ENCODE peak calls at places on chromosomes 13 and 19, in seven cellular contexts. A is lower lobe of right lung, R is MCF 10A, Y is foreskin fibroblast, S is Calu3, H is AG09319, L is cardiac fibroblast. C is an unnamed sample.

GRCh38 chr13:50069255-50069654 is 54.0 kb downstream of the KCNRG start:
- DNase-seq in Y (no peak), A (no peak), S (no peak), R (peak; percentile 42), H (no peak), L (peak; percentile 54), C (no peak)

GRCh38 chr19:39834287-39834841 is 402 bp upstream of the DYRK1B start:
- DNase-seq in R (no peak), A (no peak), L (no peak), Y (no peak), H (no peak), S (no peak), C (no peak)

GRCh38 chr19:15297416-15298224 is 34.7 kb downstream of the BRD4 start:
- DNase-seq in H (peak; percentile 54), L (peak; percentile 37), S (peak; percentile 12), A (no peak), R (peak; percentile 67), Y (no peak), C (peak; percentile 56)

GRCh38 chr13:73428137-73428536 is 369.3 kb downstream of the KLF5 start:
- DNase-seq in Y (no peak), S (peak; percentile 16), H (peak; percentile 4), L (peak; percentile 76), R (peak; percentile 81), A (no peak), C (no peak)

GRCh38 chr19:34313188-34313587 is 51.8 kb upstream of the GPI start:
- DNase-seq in S (no peak), L (peak; percentile 81), A (no peak), Y (peak; percentile 23), R (peak; percentile 40), H (no peak), C (no peak)

GRCh38 chr13:87331178-87331577 is 340.0 kb upstream of the SLITRK5 start:
- DNase-seq in Y (no peak), R (peak; percentile 98), S (no peak), L (peak; percentile 1), A (no peak), H (no peak), C (peak; percentile 61)

GRCh38 chr13:35930665-35931631 is 200.2 kb downstream of the DCLK1 start:
- DNase-seq in A (no peak), R (no peak), H (no peak), Y (no peak), L (no peak), S (no peak), C (no peak)

GRCh38 chr13:45511310-45512147 is 46.8 kb downstream of the COG3 start:
- DNase-seq in A (no peak), H (peak; percentile 37), L (peak; percentile 85), R (peak; percentile 71), Y (peak; percentile 59), S (peak; percentile 19), C (no peak)

GRCh38 chr13:23440821-23441608 is 7.5 kb upstream of the SACS start:
- DNase-seq in L (no peak), H (no peak), S (no peak), Y (no peak), A (no peak), R (no peak), C (peak; percentile 40)

GRCh38 chr13:51025245-51025872 is 85.7 kb downstream of the C13orf42 start:
- DNase-seq in H (no peak), A (no peak), Y (no peak), L (no peak), R (no peak), S (no peak), C (no peak)

GRCh38 chr13:99313473-99313872 is 6.3 kb upstream of the GPR183 start:
- DNase-seq in S (no peak), H (no peak), A (no peak), L (peak; percentile 29), R (no peak), Y (no peak), C (no peak)

GRCh38 chr19:737591-738093 is 13.3 kb upstream of the MISP start:
- DNase-seq in R (peak; percentile 47), Y (no peak), L (peak; percentile 63), A (peak; percentile 67), H (no peak), S (peak; percentile 56), C (no peak)

GRCh38 chr19:55619264-55619663 is 5.1 kb downstream of the ZNF784 start:
- DNase-seq in Y (no peak), S (no peak), A (no peak), H (no peak), L (peak; percentile 19), R (no peak), C (no peak)

GRCh38 chr19:13833330-13834265 is 38.4 kb downstream of the ZSWIM4 start:
- DNase-seq in A (peak; percentile 95), S (peak; percentile 94), L (peak; percentile 94), R (peak; percentile 94), H (no peak), Y (peak; percentile 86), C (peak; percentile 94)

DNA sequence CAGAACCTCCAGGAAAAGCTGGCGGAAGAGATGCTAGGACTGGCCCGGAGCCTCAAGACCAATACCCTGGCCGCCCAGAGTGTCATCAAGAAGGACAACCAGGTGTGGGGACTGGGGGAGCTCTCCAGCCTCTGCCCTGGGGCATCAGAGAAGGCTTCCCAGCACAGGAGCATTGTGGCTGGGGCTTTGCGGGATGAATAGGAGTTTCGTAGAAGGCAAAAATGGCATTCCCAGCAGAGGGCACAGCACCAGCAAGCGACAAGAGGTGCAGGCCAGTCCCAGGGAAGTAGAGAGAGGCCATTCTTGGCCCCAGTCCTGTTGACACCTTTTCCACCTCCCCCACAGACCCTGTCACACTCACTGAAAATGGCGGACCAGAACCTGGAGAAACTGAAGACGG is 4.1 kb downstream of the USE1 start:
- DNase-seq in H (no peak), Y (no peak), S (no peak), R (no peak), L (no peak), A (no peak), C (no peak)
- TF ChIP-seq CTCF in H (no peak), Y (no peak), S (no peak), R (no peak), L (no peak), A (no peak), C (no peak)

DNA sequence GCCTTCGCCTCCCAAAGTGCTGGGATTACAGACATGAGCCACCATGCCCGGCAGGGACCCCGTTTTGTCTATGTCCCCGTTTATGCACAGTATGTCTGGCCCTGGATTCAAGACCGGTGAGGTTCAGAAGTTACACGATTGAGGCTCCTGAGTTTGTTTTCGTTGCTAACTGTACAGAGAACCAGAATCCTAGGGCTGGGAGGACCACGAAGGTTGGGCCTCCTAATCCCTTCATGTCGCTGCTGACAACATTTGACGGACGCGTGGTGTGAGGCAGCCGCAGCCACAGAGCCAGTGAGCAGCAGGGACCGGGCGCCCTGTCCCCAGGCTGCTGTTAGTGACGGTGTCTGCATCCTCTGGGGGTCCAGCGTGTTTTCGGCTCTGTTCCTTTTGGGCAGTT is 91.4 kb downstream of the ATP11A start:
- DNase-seq in H (no peak), S (no peak), Y (no peak), L (no peak), R (no peak), A (no peak), C (no peak)
- TF ChIP-seq CTCF in H (no peak), S (no peak), Y (no peak), L (no peak), R (no peak), A (no peak), C (no peak)

GRCh38 chr19:42293539-42293938 is 8.4 kb upstream of the PRR19 start:
- DNase-seq in H (no peak), L (no peak), A (no peak), R (no peak), Y (no peak), S (no peak), C (peak; percentile 73)
- TF ChIP-seq CTCF in H (no peak), L (peak; percentile 6), A (no peak), R (no peak), Y (no peak), S (no peak), C (no peak)

DNA sequence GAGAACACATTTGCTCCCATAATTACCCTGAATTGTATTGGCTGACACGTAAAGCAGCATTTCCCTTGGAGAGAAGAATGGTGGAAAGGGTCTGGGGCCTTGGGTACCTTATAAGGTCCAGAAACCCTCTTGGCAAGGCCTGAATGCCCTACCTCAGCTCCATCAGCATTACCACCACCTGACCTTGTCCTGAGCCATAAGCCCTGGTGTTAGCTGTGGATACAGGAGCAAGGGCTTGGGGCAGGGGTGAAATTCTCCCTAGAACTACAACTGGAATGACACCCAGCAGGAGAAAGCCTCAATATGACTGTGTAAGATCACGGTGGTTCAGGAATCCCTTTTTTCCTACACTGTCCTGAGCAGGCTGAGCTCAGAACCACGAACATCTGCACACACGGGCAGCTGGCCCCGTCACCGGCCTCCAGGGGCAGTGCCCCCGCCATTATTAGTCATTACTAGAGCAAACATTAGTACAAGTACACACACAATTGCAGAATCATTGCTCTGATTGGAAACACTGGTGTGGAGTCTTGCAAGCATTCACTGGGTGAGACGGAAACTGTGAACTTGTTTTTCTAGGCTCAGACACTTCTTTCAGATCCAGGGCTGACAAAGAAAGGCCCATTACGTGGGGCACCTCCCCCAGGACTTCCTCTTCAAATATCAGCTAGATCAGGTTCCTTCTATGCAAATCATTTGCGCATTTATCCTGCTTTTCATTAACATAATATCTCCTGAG is 26.7 kb upstream of the MTIF3 start:
- DNase-seq in S (peak; percentile 53), R (peak; percentile 48), Y (peak; percentile 78), H (peak; percentile 3), A (no peak), L (no peak), C (peak; percentile 60)
- TF ChIP-seq CTCF in S (no peak), R (no peak), Y (no peak), H (no peak), A (no peak), L (no peak), C (no peak)

GRCh38 chr13:19890030-19890429 is 26.6 kb upstream of the ZMYM5 start:
- DNase-seq in Y (no peak), L (no peak), R (no peak), S (no peak), H (no peak), A (no peak), C (no peak)

GRCh38 chr13:19888799-19889198 is 25.4 kb upstream of the ZMYM5 start:
- DNase-seq in Y (no peak), A (no peak), R (peak; percentile 22), S (no peak), H (no peak), L (peak; percentile 47), C (no peak)
- TF ChIP-seq CTCF in Y (no peak), A (no peak), R (peak; percentile 24), S (no peak), H (peak; percentile 23), L (no peak), C (no peak)

GRCh38 chr19:10601999-10602329 is 14.9 kb upstream of the AP1M2 start:
- DNase-seq in A (no peak), H (no peak), S (no peak), Y (no peak), R (no peak), L (no peak), C (no peak)

GRCh38 chr19:10603873-10604459 is 16.9 kb upstream of the AP1M2 start:
- DNase-seq in A (no peak), Y (no peak), S (no peak), H (no peak), R (no peak), L (peak; percentile 20), C (no peak)

GRCh38 chr19:10602330-10603083 is 15.4 kb upstream of the AP1M2 start:
- DNase-seq in L (peak; percentile 79), R (peak; percentile 75), Y (peak; percentile 47), H (no peak), A (peak; percentile 88), S (peak; percentile 76), C (peak; percentile 88)

GRCh38 chr19:10604460-10604980 is 17.4 kb upstream of the AP1M2 start:
- DNase-seq in L (no peak), A (peak; percentile 65), H (no peak), R (no peak), S (no peak), Y (no peak), C (peak; percentile 54)

GRCh38 chr19:10603084-10603872 is 16.2 kb upstream of the AP1M2 start:
- DNase-seq in H (no peak), Y (no peak), R (no peak), S (no peak), L (peak; percentile 21), A (peak; percentile 70), C (peak; percentile 58)
- TF ChIP-seq CTCF in H (no peak), Y (no peak), R (no peak), S (no peak), L (no peak), A (no peak), C (no peak)